ENCODE peak calls at places on chromosome 11, in four cellular contexts. A, U, D and I are unnamed samples.

GRCh38 chr11:67276821-67277230 is 10.6 kb downstream of the GRK2 start:
- DNase-seq in A (no peak), U (no peak), D (peak), I (no peak)

GRCh38 chr11:876550-876949 is 33.9 kb downstream of the TSPAN4 start:
- DNase-seq in A (peak), U (no peak), D (no peak), I (no peak)

GRCh38 chr11:57735655-57736298 is 5.5 kb upstream of the SELENOH start:
- DNase-seq in A (no peak), U (no peak), D (no peak), I (no peak)

GRCh38 chr11:1049431-1049891 is 12.9 kb upstream of the MUC6 start:
- DNase-seq in A (no peak), U (no peak), D (peak), I (no peak)

GRCh38 chr11:10792385-10793068 is 16.2 kb downstream of the EIF4G2 start:
- DNase-seq in A (peak), U (peak), D (peak), I (peak)

GRCh38 chr11:35121326-35121865 is 17.6 kb upstream of the CD44 start:
- DNase-seq in A (no peak), U (no peak), D (no peak), I (no peak)

GRCh38 chr11:128919192-128919591 is 23.5 kb downstream of the TP53AIP1 start:
- DNase-seq in A (no peak), U (no peak), D (no peak), I (no peak)

GRCh38 chr11:71420455-71421241 is 27.5 kb downstream of the DHCR7 start:
- DNase-seq in A (no peak), U (no peak), D (no peak), I (no peak)

GRCh38 chr11:28833670-28834069 is 725.5 kb downstream of the METTL15 start:
- DNase-seq in A (no peak), U (peak), D (no peak), I (peak)

GRCh38 chr11:36411202-36411640 is 98.9 kb downstream of the TRAF6 start:
- DNase-seq in A (no peak), U (no peak), D (no peak), I (no peak)

GRCh38 chr11:91932151-91932821 is 292.3 kb upstream of the FAT3 start:
- DNase-seq in A (no peak), U (no peak), D (no peak), I (no peak)

GRCh38 chr11:2383823-2384722 is 7.0 kb downstream of the CD81 start:
- DNase-seq in A (peak), U (no peak), D (no peak), I (no peak)

GRCh38 chr11:75946531-75947530 is 131.8 kb downstream of the UVRAG start:
- DNase-seq in A (no peak), U (no peak), D (no peak), I (no peak)

GRCh38 chr11:129365816-129366215 is 9.8 kb upstream of the BARX2 start:
- DNase-seq in A (no peak), U (no peak), D (no peak), I (no peak)

GRCh38 chr11:27357250-27357649 is 5.8 kb downstream of the CCDC34 start:
- DNase-seq in A (no peak), U (no peak), D (no peak), I (no peak)

GRCh38 chr11:132821027-132821426 is 711.3 kb downstream of the OPCML start:
- DNase-seq in A (no peak), U (no peak), D (no peak), I (peak)

GRCh38 chr11:13449522-13449921 is 13.5 kb downstream of the BTBD10 start:
- DNase-seq in A (no peak), U (no peak), D (no peak), I (no peak)

GRCh38 chr11:62858201-62858600 is 18.8 kb upstream of the WDR74 start:
- DNase-seq in A (no peak), U (no peak), D (no peak), I (no peak)

GRCh38 chr11:133896028-133896427 is 50.7 kb upstream of the SPATA19 start:
- DNase-seq in A (no peak), U (no peak), D (peak), I (no peak)

GRCh38 chr11:11400635-11401232 is 47.7 kb upstream of the CSNK2A3 start:
- DNase-seq in A (no peak), U (no peak), D (no peak), I (no peak)

GRCh38 chr11:45390407-45390806 is 104.3 kb upstream of the SYT13 start:
- DNase-seq in A (no peak), U (no peak), D (no peak), I (no peak)

GRCh38 chr11:108346451-108346850 is 120.9 kb downstream of the C11orf65 start:
- DNase-seq in A (no peak), U (no peak), D (no peak), I (no peak)

GRCh38 chr11:57144531-57145320 is 37.0 kb upstream of the LRRC55 start:
- DNase-seq in A (no peak), U (no peak), D (no peak), I (no peak)

GRCh38 chr11:88579466-88579865 is 241.9 kb upstream of the CTSC start:
- DNase-seq in A (no peak), U (no peak), D (no peak), I (no peak)